ENCODE peak calls at places on chromosomes 4 and X, in six cellular contexts. Z, V, F, L, I and M are unnamed samples.

GRCh38 chrX:55340896-55341433 is 76.2 kb upstream of the PAGE3 start:
- DNase-seq in Z (no peak), V (no peak), F (no peak), L (no peak), I (no peak), M (no peak)

GRCh38 chr4:7061815-7062214 is 6.0 kb downstream of the GRPEL1 start:
- DNase-seq in Z (no peak), V (no peak), F (no peak), L (no peak), I (no peak), M (no peak)

GRCh38 chr4:109921384-109921808 is 8.7 kb downstream of the EGF start:
- DNase-seq in Z (no peak), V (no peak), F (no peak), L (peak), I (no peak), M (no peak)

GRCh38 chr4:25863906-25864418 is 1.2 kb upstream of the SEL1L3 start:
- DNase-seq in Z (no peak), V (no peak), F (no peak), L (no peak), I (no peak), M (no peak)

GRCh38 chrX:153969904-153970397 is 1.7 kb downstream of the HCFC1 start:
- DNase-seq in Z (no peak), V (no peak), F (no peak), L (no peak), I (peak), M (no peak)

GRCh38 chrX:84123585-84123984 is 64.4 kb downstream of the RPS6KA6 start:
- DNase-seq in Z (no peak), V (no peak), F (no peak), L (no peak), I (no peak), M (no peak)

GRCh38 chrX:151713859-151714258 is 2.0 kb upstream of the FATE1 start:
- DNase-seq in Z (no peak), V (peak), F (no peak), L (no peak), I (peak), M (no peak)

GRCh38 chr4:72860766-72861165 is 208.8 kb downstream of the COX18 start:
- DNase-seq in Z (no peak), V (no peak), F (no peak), L (no peak), I (no peak), M (no peak)

GRCh38 chrX:38172596-38172995 is 48.1 kb downstream of the SRPX start:
- DNase-seq in Z (no peak), V (no peak), F (no peak), L (no peak), I (no peak), M (no peak)

GRCh38 chr4:93199492-93199891 is 629.1 kb upstream of the ATOH1 start:
- DNase-seq in Z (no peak), V (peak), F (no peak), L (no peak), I (no peak), M (no peak)